ENCODE peak calls at places on chromosome 2, in ten cellular contexts. U, V, J, I, F, C, Y, B, R and Z are unnamed samples.

GRCh38 chr2:217864960-217865359 is 137.8 kb downstream of the TNS1 start:
- ATAC-seq in C (peak), Y (no peak), F (peak), V (no peak), I (peak), U (no peak), J (peak), B (no peak), R (peak), Z (peak)

GRCh38 chr2:46813046-46813445 is 102.6 kb downstream of the MCFD2 start:
- ATAC-seq in C (no peak), F (no peak), I (no peak), J (no peak), R (no peak), U (peak), V (no peak), Y (peak), B (peak), Z (no peak)

GRCh38 chr2:105581568-105581944 is 163.2 kb upstream of the NCK2 start:
- ATAC-seq in I (peak), R (peak), C (peak), U (no peak), F (no peak), J (no peak), V (peak), Y (no peak), B (no peak), Z (no peak)

GRCh38 chr2:241391892-241392665 is 36.0 kb downstream of the FARP2 start:
- ATAC-seq in R (no peak), J (peak), U (no peak), F (no peak), B (no peak), Y (peak), V (peak), C (no peak), I (no peak), Z (peak)

GRCh38 chr2:34365937-34366336 is 766.8 kb upstream of the FAM98A start:
- ATAC-seq in C (no peak), F (no peak), V (no peak), J (no peak), R (no peak), I (no peak), U (no peak), B (no peak), Y (no peak), Z (no peak)

GRCh38 chr2:95359035-95359434 is 43.5 kb upstream of the FAHD2A start:
- ATAC-seq in U (no peak), I (no peak), Y (peak), R (no peak), V (no peak), J (no peak), B (peak), C (no peak), F (no peak), Z (no peak)

GRCh38 chr2:151071906-151072305 is 189.8 kb downstream of the RBM43 start:
- ATAC-seq in U (no peak), B (no peak), Y (no peak), I (no peak), R (no peak), J (no peak), V (no peak), F (no peak), C (no peak), Z (no peak)

GRCh38 chr2:188425266-188425665 is 133.6 kb downstream of the GULP1 start:
- ATAC-seq in C (no peak), R (no peak), V (no peak), U (no peak), F (no peak), I (no peak), Y (no peak), B (no peak), J (no peak), Z (no peak)

GRCh38 chr2:71471276-71471675 is 17.9 kb downstream of the DYSF start:
- ATAC-seq in V (no peak), J (no peak), R (peak), C (peak), Y (no peak), F (no peak), I (peak), U (no peak), B (no peak), Z (no peak)

GRCh38 chr2:183991973-183992372 is 606.4 kb upstream of the ZNF804A start:
- ATAC-seq in F (no peak), U (no peak), R (no peak), V (no peak), I (no peak), B (no peak), J (no peak), Y (no peak), C (no peak), Z (no peak)

GRCh38 chr2:119730598-119731278 is 29.0 kb upstream of the PTPN4 start:
- ATAC-seq in J (no peak), U (no peak), C (no peak), I (no peak), F (no peak), V (no peak), Y (peak), R (no peak), B (no peak), Z (peak)

GRCh38 chr2:25088817-25089485 is 47.1 kb downstream of the EFR3B start:
- ATAC-seq in R (no peak), V (no peak), B (peak), I (no peak), F (no peak), C (peak), J (no peak), U (no peak), Y (peak), Z (no peak)

GRCh38 chr2:36967236-36967876 is 1.0 kb upstream of the STRN start:
- ATAC-seq in J (no peak), U (no peak), B (no peak), F (no peak), R (no peak), C (no peak), I (no peak), Y (no peak), V (no peak), Z (no peak)